ENCODE peak calls at places on chromosomes 11 and 22, in seven cellular contexts. One of them, this sample, is unnamed.

GRCh38 chr11:45745065-45745811 is 59.7 kb upstream of the SLC35C1 start:
- DNase-seq in activated T-cell treated with anti-CD3 and anti-CD28 coated beads for 24 hours: no peak
- DNase-seq in progenitor cell of endocrine pancreas: no peak
- DNase-seq in psoas muscle: peak
- DNase-seq in HFFc6: no peak
- DNase-seq in GM23248: no peak
- DNase-seq in T-helper 1 cell: no peak
- DNase-seq in this sample: peak

GRCh38 chr11:59560702-59561469 is 49.5 kb downstream of the OR4D9 start:
- DNase-seq in activated T-cell treated with anti-CD3 and anti-CD28 coated beads for 24 hours: peak
- DNase-seq in progenitor cell of endocrine pancreas: peak
- DNase-seq in psoas muscle: peak
- DNase-seq in HFFc6: peak
- DNase-seq in GM23248: peak
- DNase-seq in T-helper 1 cell: peak
- DNase-seq in this sample: peak

GRCh38 chr11:67356867-67357561 is 3.7 kb upstream of the POLD4 start:
- DNase-seq in activated T-cell treated with anti-CD3 and anti-CD28 coated beads for 24 hours: peak
- DNase-seq in progenitor cell of endocrine pancreas: peak
- DNase-seq in psoas muscle: no peak
- DNase-seq in HFFc6: peak
- DNase-seq in GM23248: peak
- DNase-seq in T-helper 1 cell: peak
- DNase-seq in this sample: peak

GRCh38 chr11:120024586-120024985 is 113.3 kb downstream of the TRIM29 start:
- DNase-seq in activated T-cell treated with anti-CD3 and anti-CD28 coated beads for 24 hours: no peak
- DNase-seq in progenitor cell of endocrine pancreas: no peak
- DNase-seq in psoas muscle: no peak
- DNase-seq in HFFc6: no peak
- DNase-seq in GM23248: no peak
- DNase-seq in T-helper 1 cell: no peak
- DNase-seq in this sample: no peak

GRCh38 chr11:111448420-111448819 is 63.8 kb downstream of the BTG4 start:
- DNase-seq in activated T-cell treated with anti-CD3 and anti-CD28 coated beads for 24 hours: no peak
- DNase-seq in progenitor cell of endocrine pancreas: no peak
- DNase-seq in psoas muscle: no peak
- DNase-seq in HFFc6: no peak
- DNase-seq in GM23248: no peak
- DNase-seq in T-helper 1 cell: no peak
- DNase-seq in this sample: no peak

GRCh38 chr11:110305169-110306018 is 9.0 kb upstream of the RDX start:
- DNase-seq in activated T-cell treated with anti-CD3 and anti-CD28 coated beads for 24 hours: no peak
- DNase-seq in progenitor cell of endocrine pancreas: no peak
- DNase-seq in psoas muscle: no peak
- DNase-seq in HFFc6: no peak
- DNase-seq in GM23248: peak
- DNase-seq in T-helper 1 cell: no peak
- DNase-seq in this sample: no peak

GRCh38 chr22:47724751-47725150 is 962.3 kb downstream of the TBC1D22A start:
- DNase-seq in activated T-cell treated with anti-CD3 and anti-CD28 coated beads for 24 hours: no peak
- DNase-seq in progenitor cell of endocrine pancreas: no peak
- DNase-seq in psoas muscle: no peak
- DNase-seq in HFFc6: no peak
- DNase-seq in GM23248: no peak
- DNase-seq in T-helper 1 cell: no peak
- DNase-seq in this sample: no peak

GRCh38 chr11:69848196-69848595 is 29.0 kb upstream of the FGF3 start:
- DNase-seq in activated T-cell treated with anti-CD3 and anti-CD28 coated beads for 24 hours: no peak
- DNase-seq in progenitor cell of endocrine pancreas: no peak
- DNase-seq in psoas muscle: no peak
- DNase-seq in HFFc6: no peak
- DNase-seq in GM23248: peak
- DNase-seq in T-helper 1 cell: no peak
- DNase-seq in this sample: no peak

GRCh38 chr11:64181506-64182411 is 4.2 kb upstream of the STIP1 start:
- DNase-seq in activated T-cell treated with anti-CD3 and anti-CD28 coated beads for 24 hours: peak
- DNase-seq in progenitor cell of endocrine pancreas: peak
- DNase-seq in psoas muscle: peak
- DNase-seq in HFFc6: peak
- DNase-seq in GM23248: peak
- DNase-seq in T-helper 1 cell: no peak
- DNase-seq in this sample: peak

GRCh38 chr22:24225951-24226350 is 18.9 kb downstream of the GGT5 start:
- DNase-seq in activated T-cell treated with anti-CD3 and anti-CD28 coated beads for 24 hours: no peak
- DNase-seq in progenitor cell of endocrine pancreas: no peak
- DNase-seq in psoas muscle: no peak
- DNase-seq in HFFc6: no peak
- DNase-seq in GM23248: no peak
- DNase-seq in T-helper 1 cell: no peak
- DNase-seq in this sample: no peak

GRCh38 chr11:118657709-118658108 is 21.7 kb downstream of the TREH start:
- DNase-seq in activated T-cell treated with anti-CD3 and anti-CD28 coated beads for 24 hours: no peak
- DNase-seq in progenitor cell of endocrine pancreas: no peak
- DNase-seq in psoas muscle: no peak
- DNase-seq in HFFc6: no peak
- DNase-seq in GM23248: no peak
- DNase-seq in T-helper 1 cell: no peak
- DNase-seq in this sample: no peak

GRCh38 chr22:48943567-48944432 is 883.9 kb downstream of the BRD1 start:
- DNase-seq in activated T-cell treated with anti-CD3 and anti-CD28 coated beads for 24 hours: no peak
- DNase-seq in progenitor cell of endocrine pancreas: peak
- DNase-seq in psoas muscle: no peak
- DNase-seq in HFFc6: no peak
- DNase-seq in GM23248: peak
- DNase-seq in T-helper 1 cell: no peak
- DNase-seq in this sample: peak

GRCh38 chr11:118696673-118697226 is 17.3 kb upstream of the TREH start:
- DNase-seq in activated T-cell treated with anti-CD3 and anti-CD28 coated beads for 24 hours: no peak
- DNase-seq in progenitor cell of endocrine pancreas: no peak
- DNase-seq in psoas muscle: no peak
- DNase-seq in HFFc6: no peak
- DNase-seq in GM23248: peak
- DNase-seq in T-helper 1 cell: no peak
- DNase-seq in this sample: no peak

GRCh38 chr22:42932857-42933782 is 76.0 kb upstream of the ARFGAP3 start:
- DNase-seq in activated T-cell treated with anti-CD3 and anti-CD28 coated beads for 24 hours: no peak
- DNase-seq in progenitor cell of endocrine pancreas: no peak
- DNase-seq in psoas muscle: no peak
- DNase-seq in HFFc6: peak
- DNase-seq in GM23248: peak
- DNase-seq in T-helper 1 cell: no peak
- DNase-seq in this sample: no peak

GRCh38 chr11:31882951-31883392 is 71.8 kb upstream of the PAX6 start:
- DNase-seq in activated T-cell treated with anti-CD3 and anti-CD28 coated beads for 24 hours: no peak
- DNase-seq in progenitor cell of endocrine pancreas: no peak
- DNase-seq in psoas muscle: no peak
- DNase-seq in HFFc6: no peak
- DNase-seq in GM23248: peak
- DNase-seq in T-helper 1 cell: no peak
- DNase-seq in this sample: no peak

GRCh38 chr11:119505861-119506260 is 82.9 kb upstream of the THY1 start:
- DNase-seq in activated T-cell treated with anti-CD3 and anti-CD28 coated beads for 24 hours: no peak
- DNase-seq in progenitor cell of endocrine pancreas: no peak
- DNase-seq in psoas muscle: no peak
- DNase-seq in HFFc6: no peak
- DNase-seq in GM23248: no peak
- DNase-seq in T-helper 1 cell: no peak
- DNase-seq in this sample: no peak

GRCh38 chr11:11588890-11589289 is 32.9 kb downstream of the GALNT18 start:
- DNase-seq in activated T-cell treated with anti-CD3 and anti-CD28 coated beads for 24 hours: no peak
- DNase-seq in progenitor cell of endocrine pancreas: no peak
- DNase-seq in psoas muscle: no peak
- DNase-seq in HFFc6: no peak
- DNase-seq in GM23248: peak
- DNase-seq in T-helper 1 cell: no peak
- DNase-seq in this sample: no peak

GRCh38 chr11:107777094-107777493 is 65.2 kb upstream of the SLN start:
- DNase-seq in activated T-cell treated with anti-CD3 and anti-CD28 coated beads for 24 hours: no peak
- DNase-seq in progenitor cell of endocrine pancreas: no peak
- DNase-seq in psoas muscle: no peak
- DNase-seq in HFFc6: no peak
- DNase-seq in GM23248: no peak
- DNase-seq in T-helper 1 cell: no peak
- DNase-seq in this sample: no peak

GRCh38 chr11:119486691-119487259 is 63.8 kb upstream of the THY1 start:
- DNase-seq in activated T-cell treated with anti-CD3 and anti-CD28 coated beads for 24 hours: no peak
- DNase-seq in progenitor cell of endocrine pancreas: no peak
- DNase-seq in psoas muscle: no peak
- DNase-seq in HFFc6: no peak
- DNase-seq in GM23248: no peak
- DNase-seq in T-helper 1 cell: no peak
- DNase-seq in this sample: no peak

GRCh38 chr11:12159351-12160099 is 49.1 kb downstream of the MICAL2 start:
- DNase-seq in activated T-cell treated with anti-CD3 and anti-CD28 coated beads for 24 hours: no peak
- DNase-seq in progenitor cell of endocrine pancreas: no peak
- DNase-seq in psoas muscle: no peak
- DNase-seq in HFFc6: peak
- DNase-seq in GM23248: peak
- DNase-seq in T-helper 1 cell: no peak
- DNase-seq in this sample: no peak

GRCh38 chr11:130315354-130315970 is 745 bp upstream of the ZBTB44 start:
- DNase-seq in activated T-cell treated with anti-CD3 and anti-CD28 coated beads for 24 hours: peak
- DNase-seq in progenitor cell of endocrine pancreas: peak
- DNase-seq in psoas muscle: peak
- DNase-seq in HFFc6: no peak
- DNase-seq in GM23248: no peak
- DNase-seq in T-helper 1 cell: peak
- DNase-seq in this sample: peak

GRCh38 chr11:69429716-69430491 is 51.6 kb upstream of the LINC01488 start:
- DNase-seq in activated T-cell treated with anti-CD3 and anti-CD28 coated beads for 24 hours: no peak
- DNase-seq in progenitor cell of endocrine pancreas: no peak
- DNase-seq in psoas muscle: no peak
- DNase-seq in HFFc6: no peak
- DNase-seq in GM23248: no peak
- DNase-seq in T-helper 1 cell: no peak
- DNase-seq in this sample: no peak

GRCh38 chr22:42937164-42937854 is 77.6 kb downstream of the PACSIN2 start:
- DNase-seq in activated T-cell treated with anti-CD3 and anti-CD28 coated beads for 24 hours: peak
- DNase-seq in progenitor cell of endocrine pancreas: no peak
- DNase-seq in psoas muscle: peak
- DNase-seq in HFFc6: peak
- DNase-seq in GM23248: peak
- DNase-seq in T-helper 1 cell: no peak
- DNase-seq in this sample: no peak

GRCh38 chr11:70556884-70557741 is 158.8 kb downstream of the CTTN start:
- DNase-seq in activated T-cell treated with anti-CD3 and anti-CD28 coated beads for 24 hours: no peak
- DNase-seq in progenitor cell of endocrine pancreas: no peak
- DNase-seq in psoas muscle: no peak
- DNase-seq in HFFc6: no peak
- DNase-seq in GM23248: peak
- DNase-seq in T-helper 1 cell: no peak
- DNase-seq in this sample: no peak

GRCh38 chr22:38403806-38404205 is 51.2 kb downstream of the KCNJ4 start:
- DNase-seq in activated T-cell treated with anti-CD3 and anti-CD28 coated beads for 24 hours: no peak
- DNase-seq in progenitor cell of endocrine pancreas: no peak
- DNase-seq in psoas muscle: no peak
- DNase-seq in HFFc6: no peak
- DNase-seq in GM23248: no peak
- DNase-seq in T-helper 1 cell: no peak
- DNase-seq in this sample: no peak

GRCh38 chr11:28759311-28759710 is 651.1 kb downstream of the METTL15 start:
- DNase-seq in activated T-cell treated with anti-CD3 and anti-CD28 coated beads for 24 hours: no peak
- DNase-seq in progenitor cell of endocrine pancreas: no peak
- DNase-seq in psoas muscle: no peak
- DNase-seq in HFFc6: no peak
- DNase-seq in GM23248: no peak
- DNase-seq in T-helper 1 cell: no peak
- DNase-seq in this sample: no peak

GRCh38 chr11:65917077-65917433 is 1.8 kb downstream of the C11orf68 start:
- DNase-seq in activated T-cell treated with anti-CD3 and anti-CD28 coated beads for 24 hours: no peak
- DNase-seq in progenitor cell of endocrine pancreas: no peak
- DNase-seq in psoas muscle: no peak
- DNase-seq in HFFc6: no peak
- DNase-seq in GM23248: no peak
- DNase-seq in T-helper 1 cell: no peak
- DNase-seq in this sample: no peak

GRCh38 chr22:25663654-25664053 is 78.3 kb upstream of the MYO18B start:
- DNase-seq in activated T-cell treated with anti-CD3 and anti-CD28 coated beads for 24 hours: no peak
- DNase-seq in progenitor cell of endocrine pancreas: no peak
- DNase-seq in psoas muscle: no peak
- DNase-seq in HFFc6: no peak
- DNase-seq in GM23248: no peak
- DNase-seq in T-helper 1 cell: no peak
- DNase-seq in this sample: no peak

GRCh38 chr11:15800121-15800800 is 556.1 kb downstream of the SOX6 start:
- DNase-seq in activated T-cell treated with anti-CD3 and anti-CD28 coated beads for 24 hours: no peak
- DNase-seq in progenitor cell of endocrine pancreas: no peak
- DNase-seq in psoas muscle: peak
- DNase-seq in HFFc6: peak
- DNase-seq in GM23248: peak
- DNase-seq in T-helper 1 cell: no peak
- DNase-seq in this sample: peak

GRCh38 chr11:7516488-7516887 is 2.7 kb downstream of the PPFIBP2 start:
- DNase-seq in activated T-cell treated with anti-CD3 and anti-CD28 coated beads for 24 hours: no peak
- DNase-seq in progenitor cell of endocrine pancreas: no peak
- DNase-seq in psoas muscle: no peak
- DNase-seq in HFFc6: no peak
- DNase-seq in GM23248: no peak
- DNase-seq in T-helper 1 cell: no peak
- DNase-seq in this sample: no peak

GRCh38 chr11:129283141-129283540 is 91.0 kb upstream of the ARHGAP32 start:
- DNase-seq in activated T-cell treated with anti-CD3 and anti-CD28 coated beads for 24 hours: no peak
- DNase-seq in progenitor cell of endocrine pancreas: no peak
- DNase-seq in psoas muscle: no peak
- DNase-seq in HFFc6: no peak
- DNase-seq in GM23248: no peak
- DNase-seq in T-helper 1 cell: no peak
- DNase-seq in this sample: no peak

GRCh38 chr11:134243913-134244312 is 9.2 kb downstream of the THYN1 start:
- DNase-seq in activated T-cell treated with anti-CD3 and anti-CD28 coated beads for 24 hours: no peak
- DNase-seq in progenitor cell of endocrine pancreas: no peak
- DNase-seq in psoas muscle: no peak
- DNase-seq in HFFc6: no peak
- DNase-seq in GM23248: no peak
- DNase-seq in T-helper 1 cell: no peak
- DNase-seq in this sample: no peak

GRCh38 chr22:30694171-30694637 is 470 bp upstream of the OSBP2 start:
- DNase-seq in activated T-cell treated with anti-CD3 and anti-CD28 coated beads for 24 hours: peak
- DNase-seq in progenitor cell of endocrine pancreas: peak
- DNase-seq in psoas muscle: peak
- DNase-seq in HFFc6: no peak
- DNase-seq in GM23248: peak
- DNase-seq in T-helper 1 cell: peak
- DNase-seq in this sample: peak

GRCh38 chr22:45499746-45500145 is 2.9 kb upstream of the FBLN1 start:
- DNase-seq in activated T-cell treated with anti-CD3 and anti-CD28 coated beads for 24 hours: no peak
- DNase-seq in progenitor cell of endocrine pancreas: no peak
- DNase-seq in psoas muscle: peak
- DNase-seq in HFFc6: no peak
- DNase-seq in GM23248: no peak
- DNase-seq in T-helper 1 cell: no peak
- DNase-seq in this sample: peak

GRCh38 chr22:49119551-49119952 is 708.1 kb downstream of the BRD1 start:
- DNase-seq in activated T-cell treated with anti-CD3 and anti-CD28 coated beads for 24 hours: no peak
- DNase-seq in progenitor cell of endocrine pancreas: no peak
- DNase-seq in psoas muscle: peak
- DNase-seq in HFFc6: no peak
- DNase-seq in GM23248: no peak
- DNase-seq in T-helper 1 cell: no peak
- DNase-seq in this sample: peak

GRCh38 chr11:134045799-134046635 is 22.9 kb upstream of the JAM3 start:
- DNase-seq in activated T-cell treated with anti-CD3 and anti-CD28 coated beads for 24 hours: no peak
- DNase-seq in progenitor cell of endocrine pancreas: no peak
- DNase-seq in psoas muscle: no peak
- DNase-seq in HFFc6: no peak
- DNase-seq in GM23248: no peak
- DNase-seq in T-helper 1 cell: no peak
- DNase-seq in this sample: no peak

GRCh38 chr11:126146454-126147192 is 64.8 kb downstream of the RPUSD4 start:
- DNase-seq in activated T-cell treated with anti-CD3 and anti-CD28 coated beads for 24 hours: no peak
- DNase-seq in progenitor cell of endocrine pancreas: no peak
- DNase-seq in psoas muscle: no peak
- DNase-seq in HFFc6: no peak
- DNase-seq in GM23248: no peak
- DNase-seq in T-helper 1 cell: no peak
- DNase-seq in this sample: no peak

GRCh38 chr11:60954421-60954820 is 2.4 kb upstream of the SLC15A3 start:
- DNase-seq in activated T-cell treated with anti-CD3 and anti-CD28 coated beads for 24 hours: no peak
- DNase-seq in progenitor cell of endocrine pancreas: no peak
- DNase-seq in psoas muscle: no peak
- DNase-seq in HFFc6: no peak
- DNase-seq in GM23248: no peak
- DNase-seq in T-helper 1 cell: no peak
- DNase-seq in this sample: no peak